ENCODE peak calls at places on chromosome 20, in seven cellular contexts. U is lung; O is PC-3; N is fibroblast of lung; B is HepG2; Y is CD8-positive, alpha-beta T cell; V is spleen. G is an unnamed sample. For H3K4me1 and H3K9me3, the result is how much of the 10 kb centered on the place peaks cover.

GRCh38 chr20:2658414-2659354 is 5.3 kb downstream of the IDH3B start:
- DNase-seq in V (no peak), N (no peak), Y (no peak), O (peak), U (no peak), B (peak), G (no peak)

GRCh38 chr20:2610941-2611720 is 41.3 kb upstream of the NOP56 start:
- DNase-seq in B (no peak), N (no peak), O (peak), V (no peak), U (no peak), Y (no peak), G (no peak)

GRCh38 chr20:10433014-10433622 is 904 bp downstream of the MKKS start:
- DNase-seq in O (peak), Y (no peak), N (no peak), V (peak), U (no peak), B (peak), G (no peak)

GRCh38 chr20:51731771-51732453 is 36.3 kb downstream of the ATP9A start:
- DNase-seq in Y (no peak), N (peak), U (no peak), B (no peak), V (no peak), O (no peak), G (no peak)

GRCh38 chr20:2740702-2741101 is 48.1 kb downstream of the EBF4 start:
- DNase-seq in O (no peak), V (no peak), N (no peak), B (no peak), U (no peak), Y (no peak), G (no peak)

GRCh38 chr20:33910529-33911327 is 83.0 kb upstream of the RALY start:
- DNase-seq in O (no peak), V (no peak), U (no peak), B (no peak), Y (no peak), N (no peak), G (no peak)

GRCh38 chr20:18273738-18274137 is 14.6 kb upstream of the ZNF133 start:
- DNase-seq in V (no peak), N (no peak), O (no peak), U (no peak), B (no peak), Y (no peak), G (no peak)

GRCh38 chr20:18404172-18404571 is 62.7 kb downstream of the DZANK1 start:
- DNase-seq in B (no peak), O (peak), V (no peak), N (no peak), Y (no peak), U (no peak), G (no peak)

GRCh38 chr20:64156136-64156885 is 7.9 kb upstream of the MYT1 start:
- DNase-seq in Y (no peak), O (no peak), U (no peak), V (no peak), B (no peak), N (no peak), G (no peak)

GRCh38 chr20:32930701-32931100 is 72.0 kb downstream of the EFCAB8 start:
- DNase-seq in B (no peak), O (no peak), Y (no peak), U (no peak), V (no peak), N (no peak), G (no peak)

GRCh38 chr20:45306431-45306982 is at the start of gene RBPJL:
- DNase-seq in V (peak), B (no peak), U (no peak), Y (peak), O (no peak), N (no peak), G (peak)

GRCh38 chr20:17558154-17558940 is 11.5 kb upstream of the DSTN start:
- DNase-seq in N (peak), V (no peak), O (peak), Y (no peak), B (peak), U (peak), G (no peak)

GRCh38 chr20:11734431-11734830 is 183.3 kb upstream of the BTBD3 start:
- DNase-seq in N (no peak), Y (no peak), B (no peak), U (no peak), V (no peak), O (no peak), G (no peak)

GRCh38 chr20:54549523-54550326 is 74.3 kb downstream of the DOK5 start:
- DNase-seq in V (no peak), B (no peak), U (no peak), Y (no peak), N (no peak), O (no peak), G (no peak)

GRCh38 chr20:2507875-2508630 is 662 bp downstream of the ZNF343 start:
- DNase-seq in N (peak), V (no peak), O (peak), U (no peak), Y (no peak), B (peak), G (no peak)

GRCh38 chr20:1225729-1226313 is at the start of gene RAD21L1:
- DNase-seq in Y (peak), N (peak), U (peak), O (peak), V (peak), B (no peak), G (peak)

GRCh38 chr20:61192254-61192950 is 59.7 kb upstream of the CDH4 start:
- DNase-seq in Y (no peak), V (no peak), B (no peak), N (no peak), U (no peak), O (no peak), G (peak)

GRCh38 chr20:33387177-33387576 is 14.1 kb downstream of the CDK5RAP1 start:
- DNase-seq in V (no peak), U (no peak), B (no peak), O (no peak), Y (no peak), N (no peak), G (no peak)

GRCh38 chr20:15857131-15857784 is 716.0 kb downstream of the KIF16B start:
- DNase-seq in O (no peak), N (no peak), U (no peak), V (peak), Y (no peak), B (no peak), G (no peak)

GRCh38 chr20:44739952-44740351 is 5.7 kb upstream of the KCNK15 start:
- DNase-seq in B (no peak), V (no peak), N (no peak), O (no peak), Y (no peak), U (no peak), G (no peak)

GRCh38 chr20:51800132-51800721 is 2.1 kb downstream of the SALL4 start:
- DNase-seq in N (peak), B (peak), Y (peak), O (peak), V (peak), U (peak), G (peak)

GRCh38 chr20:45949542-45950329 is 15.3 kb downstream of the PCIF1 start:
- DNase-seq in Y (no peak), B (no peak), U (no peak), O (no peak), N (no peak), V (no peak), G (no peak)

GRCh38 chr20:35004749-35005462 is 49.2 kb downstream of the MYH7B start:
- DNase-seq in V (peak), O (no peak), B (no peak), N (no peak), Y (no peak), U (no peak), G (peak)

GRCh38 chr20:36849333-36850065 is 26.4 kb upstream of the TLDC2 start:
- DNase-seq in U (no peak), B (no peak), Y (no peak), O (no peak), N (peak), V (no peak), G (no peak)
- H3K4me1 ChIP-seq in U (under half), B (under half), Y (under half), O (under half), N (half or more), V (half or more), G (under half)

GRCh38 chr20:56778765-56779195 is 149.7 kb downstream of the TFAP2C start:
- DNase-seq in Y (no peak), U (no peak), N (peak), B (no peak), V (peak), O (no peak), G (no peak)
- H3K27ac ChIP-seq in Y (no peak), U (no peak), N (no peak), B (no peak), V (no peak), O (no peak), G (no peak)

GRCh38 chr20:31278178-31278577 is 20.7 kb downstream of the DEFB115 start:
- DNase-seq in B (no peak), V (no peak), O (no peak), Y (no peak), U (no peak), N (no peak), G (no peak)

DNA sequence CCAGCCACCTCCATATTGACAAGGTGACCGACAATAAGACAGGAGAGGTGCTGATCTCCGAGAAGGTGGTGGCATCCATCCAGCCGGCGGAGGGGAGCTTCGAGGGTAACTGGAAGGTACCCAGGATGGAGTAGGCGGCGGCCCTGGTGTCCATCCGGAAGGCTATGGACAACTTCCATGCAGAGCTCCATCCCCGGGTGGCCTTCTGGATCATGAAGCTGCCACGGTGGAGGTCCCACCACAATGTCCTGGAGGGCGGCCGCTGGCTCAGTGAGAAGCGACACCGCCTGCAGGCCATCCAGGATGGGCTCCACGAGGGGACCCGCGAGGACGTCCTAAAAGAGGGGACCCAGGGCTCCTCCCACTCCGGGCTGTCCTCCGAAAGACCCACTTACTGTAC is 17.0 kb downstream of the DEFB115 start:
- DNase-seq in V (peak), O (no peak), Y (no peak), U (no peak), N (no peak), B (no peak), G (peak)
- H3K9me3 ChIP-seq in V (half or more), O (under half), Y (under half), U (under half), N (under half), B (under half), G (under half)

GRCh38 chr20:49987868-49988690 is 5.3 kb downstream of the SNAI1 start:
- DNase-seq in B (no peak), V (no peak), O (no peak), U (no peak), Y (no peak), N (no peak), G (no peak)
- H3K4me1 ChIP-seq in B (half or more), V (half or more), O (under half), U (under half), Y (under half), N (under half), G (under half)

DNA sequence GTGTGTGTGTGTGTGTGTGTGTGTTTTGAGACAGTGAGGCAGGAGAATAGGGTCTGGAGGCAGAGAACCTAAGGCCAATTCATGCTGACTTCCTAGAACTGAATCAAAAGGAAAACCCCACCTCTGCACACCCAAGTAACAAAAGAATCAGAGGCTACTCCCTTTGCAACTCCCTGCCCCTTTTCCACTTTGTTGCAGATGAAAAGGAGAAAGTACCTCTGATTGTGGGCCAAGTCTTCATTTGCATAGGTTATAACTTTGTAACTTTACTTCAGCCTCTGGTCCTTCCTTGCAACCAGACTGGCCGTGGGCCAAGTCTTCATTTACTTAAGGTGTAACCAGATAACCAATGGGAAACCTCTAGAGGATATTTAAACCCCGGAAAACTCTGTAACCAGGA is 168.8 kb downstream of the EYA2 start:
- DNase-seq in V (no peak), B (no peak), O (peak), N (no peak), Y (no peak), U (no peak), G (no peak)
- H3K27ac ChIP-seq in V (no peak), B (no peak), O (no peak), N (no peak), Y (no peak), U (no peak), G (no peak)

GRCh38 chr20:49280463-49281058 is 2.7 kb upstream of the ZNFX1 start:
- DNase-seq in Y (no peak), N (no peak), V (no peak), O (no peak), B (no peak), U (no peak), G (no peak)
- H3K9me3 ChIP-seq in Y (under half), N (under half), V (under half), O (under half), B (under half), U (under half), G (under half)

GRCh38 chr20:62359491-62360121 is 7.5 kb downstream of the LAMA5 start:
- DNase-seq in B (no peak), V (no peak), O (peak), Y (no peak), U (no peak), N (peak), G (no peak)
- H3K4me1 ChIP-seq in B (half or more), V (half or more), O (half or more), Y (under half), U (half or more), N (under half), G (under half)

GRCh38 chr20:36467076-36467999 is 74.0 kb upstream of the MYL9 start:
- DNase-seq in N (peak), U (peak), O (peak), B (no peak), V (peak), Y (peak), G (peak)

GRCh38 chr20:36462440-36463211 is 78.7 kb upstream of the MYL9 start:
- DNase-seq in N (peak), O (peak), U (no peak), Y (peak), V (peak), B (no peak), G (peak)

GRCh38 chr20:36463212-36464061 is 77.9 kb upstream of the MYL9 start:
- DNase-seq in O (no peak), Y (no peak), N (no peak), B (no peak), U (no peak), V (no peak), G (no peak)

GRCh38 chr20:36466089-36466488 is 75.2 kb upstream of the MYL9 start:
- DNase-seq in B (no peak), U (no peak), O (no peak), V (no peak), Y (no peak), N (no peak), G (no peak)

GRCh38 chr20:36465109-36466080 is 75.9 kb upstream of the MYL9 start:
- DNase-seq in B (peak), Y (peak), O (peak), U (no peak), N (peak), V (no peak), G (no peak)
- H3K27ac ChIP-seq in B (no peak), Y (no peak), O (peak), U (peak), N (peak), V (peak), G (peak)

GRCh38 chr20:3919352-3919751 is 30.2 kb downstream of the PANK2 start:
- DNase-seq in B (no peak), V (no peak), U (no peak), N (peak), O (no peak), Y (no peak), G (no peak)
- H3K9me3 ChIP-seq in B (under half), V (under half), U (under half), N (under half), O (under half), Y (under half), G (under half)

GRCh38 chr20:38804682-38805501 is 605 bp upstream of the PPP1R16B start:
- DNase-seq in U (no peak), B (no peak), N (no peak), O (no peak), Y (peak), V (peak), G (no peak)
- H3K4me1 ChIP-seq in U (under half), B (under half), N (under half), O (under half), Y (under half), V (half or more), G (under half)

G was measured in pancreas.